ENCODE peak calls at places on chromosomes 12 and 14, in six cellular contexts. One of them, this sample, is unnamed. For H3K36me3, the result is how much of the 10 kb centered on the place peaks cover.

GRCh38 chr14:74756326-74756725 is 6.8 kb upstream of the YLPM1 start:
- DNase-seq in MM.1S: no peak
- DNase-seq in tibial artery: no peak
- DNase-seq in upper lobe of right lung: no peak
- DNase-seq in lung: no peak
- DNase-seq in effector memory CD4-positive, alpha-beta T cell: no peak
- DNase-seq in this sample: no peak

GRCh38 chr12:119916111-119916510 is 39.0 kb upstream of the CIT start:
- DNase-seq in MM.1S: no peak
- DNase-seq in tibial artery: no peak
- DNase-seq in upper lobe of right lung: no peak
- DNase-seq in lung: no peak
- DNase-seq in effector memory CD4-positive, alpha-beta T cell: no peak
- DNase-seq in this sample: no peak

GRCh38 chr14:51297066-51297465 is 57.0 kb downstream of the TMX1 start:
- DNase-seq in MM.1S: no peak
- DNase-seq in tibial artery: no peak
- DNase-seq in upper lobe of right lung: no peak
- DNase-seq in lung: no peak
- DNase-seq in effector memory CD4-positive, alpha-beta T cell: no peak
- DNase-seq in this sample: no peak

GRCh38 chr14:85482549-85482948 is 47.4 kb upstream of the FLRT2 start:
- DNase-seq in MM.1S: no peak
- DNase-seq in tibial artery: no peak
- DNase-seq in upper lobe of right lung: no peak
- DNase-seq in lung: no peak
- DNase-seq in effector memory CD4-positive, alpha-beta T cell: no peak
- DNase-seq in this sample: no peak

GRCh38 chr14:38079886-38080285 is 127.8 kb upstream of the SSTR1 start:
- DNase-seq in MM.1S: no peak
- DNase-seq in tibial artery: no peak
- DNase-seq in upper lobe of right lung: no peak
- DNase-seq in lung: no peak
- DNase-seq in effector memory CD4-positive, alpha-beta T cell: no peak
- DNase-seq in this sample: no peak

GRCh38 chr14:38731962-38732361 is 371.1 kb downstream of the SEC23A start:
- DNase-seq in MM.1S: no peak
- DNase-seq in tibial artery: no peak
- DNase-seq in upper lobe of right lung: no peak
- DNase-seq in lung: no peak
- DNase-seq in effector memory CD4-positive, alpha-beta T cell: no peak
- DNase-seq in this sample: no peak

GRCh38 chr14:65356327-65356836 is 56.1 kb upstream of the FUT8 start:
- DNase-seq in MM.1S: peak
- DNase-seq in tibial artery: no peak
- DNase-seq in upper lobe of right lung: no peak
- DNase-seq in lung: no peak
- DNase-seq in effector memory CD4-positive, alpha-beta T cell: no peak
- DNase-seq in this sample: no peak

GRCh38 chr12:110100315-110100970 is 23.7 kb upstream of the IFT81 start:
- DNase-seq in MM.1S: peak
- DNase-seq in tibial artery: peak
- DNase-seq in upper lobe of right lung: no peak
- DNase-seq in lung: peak
- DNase-seq in effector memory CD4-positive, alpha-beta T cell: peak
- DNase-seq in this sample: no peak

GRCh38 chr12:76899522-76899921 is 20.7 kb upstream of the CSRP2 start:
- DNase-seq in MM.1S: no peak
- DNase-seq in tibial artery: no peak
- DNase-seq in upper lobe of right lung: no peak
- DNase-seq in lung: no peak
- DNase-seq in effector memory CD4-positive, alpha-beta T cell: no peak
- DNase-seq in this sample: no peak

GRCh38 chr12:75711276-75711675 is 199.9 kb upstream of the KRR1 start:
- DNase-seq in MM.1S: no peak
- DNase-seq in tibial artery: no peak
- DNase-seq in upper lobe of right lung: no peak
- DNase-seq in lung: no peak
- DNase-seq in effector memory CD4-positive, alpha-beta T cell: no peak
- DNase-seq in this sample: no peak

GRCh38 chr12:49776858-49777257 is 35.5 kb downstream of the TMBIM6 start:
- DNase-seq in MM.1S: no peak
- DNase-seq in tibial artery: no peak
- DNase-seq in upper lobe of right lung: no peak
- DNase-seq in lung: no peak
- DNase-seq in effector memory CD4-positive, alpha-beta T cell: no peak
- DNase-seq in this sample: no peak

GRCh38 chr14:60488175-60488574 is 2.3 kb upstream of the C14orf39 start:
- DNase-seq in MM.1S: no peak
- DNase-seq in tibial artery: no peak
- DNase-seq in upper lobe of right lung: no peak
- DNase-seq in lung: no peak
- DNase-seq in effector memory CD4-positive, alpha-beta T cell: no peak
- DNase-seq in this sample: no peak

GRCh38 chr14:89185919-89186849 is 230.8 kb downstream of the FOXN3 start:
- DNase-seq in MM.1S: no peak
- DNase-seq in tibial artery: no peak
- DNase-seq in upper lobe of right lung: no peak
- DNase-seq in lung: no peak
- DNase-seq in effector memory CD4-positive, alpha-beta T cell: no peak
- DNase-seq in this sample: no peak

GRCh38 chr14:98959958-98960616 is 311.9 kb downstream of the BCL11B start:
- DNase-seq in MM.1S: no peak
- DNase-seq in tibial artery: no peak
- DNase-seq in upper lobe of right lung: no peak
- DNase-seq in lung: no peak
- DNase-seq in effector memory CD4-positive, alpha-beta T cell: no peak
- DNase-seq in this sample: no peak

GRCh38 chr12:120971299-120972180 is 6.8 kb upstream of the HNF1A start:
- DNase-seq in MM.1S: peak
- DNase-seq in tibial artery: no peak
- DNase-seq in upper lobe of right lung: no peak
- DNase-seq in lung: no peak
- DNase-seq in effector memory CD4-positive, alpha-beta T cell: no peak
- DNase-seq in this sample: no peak

GRCh38 chr12:44748950-44749468 is 127.1 kb downstream of the NELL2 start:
- DNase-seq in MM.1S: no peak
- DNase-seq in tibial artery: no peak
- DNase-seq in upper lobe of right lung: no peak
- DNase-seq in lung: no peak
- DNase-seq in effector memory CD4-positive, alpha-beta T cell: no peak
- DNase-seq in this sample: no peak

GRCh38 chr12:106956048-106956935 is 585 bp downstream of the TMEM263 start:
- DNase-seq in MM.1S: peak
- DNase-seq in tibial artery: peak
- DNase-seq in upper lobe of right lung: peak
- DNase-seq in lung: peak
- DNase-seq in effector memory CD4-positive, alpha-beta T cell: peak
- DNase-seq in this sample: no peak

GRCh38 chr14:91654836-91655235 is 77.0 kb downstream of the CATSPERB start:
- DNase-seq in MM.1S: no peak
- DNase-seq in tibial artery: no peak
- DNase-seq in upper lobe of right lung: no peak
- DNase-seq in lung: no peak
- DNase-seq in effector memory CD4-positive, alpha-beta T cell: no peak
- DNase-seq in this sample: no peak

GRCh38 chr12:20555771-20556170 is 139.4 kb upstream of the SLCO1C1 start:
- DNase-seq in MM.1S: no peak
- DNase-seq in tibial artery: no peak
- DNase-seq in upper lobe of right lung: no peak
- DNase-seq in lung: no peak
- DNase-seq in effector memory CD4-positive, alpha-beta T cell: no peak
- DNase-seq in this sample: no peak

GRCh38 chr14:73283592-73284379 is 46.5 kb downstream of the PAPLN start:
- DNase-seq in MM.1S: no peak
- DNase-seq in tibial artery: no peak
- DNase-seq in upper lobe of right lung: no peak
- DNase-seq in lung: no peak
- DNase-seq in effector memory CD4-positive, alpha-beta T cell: no peak
- DNase-seq in this sample: no peak

GRCh38 chr14:59481407-59482119 is 2.6 kb downstream of the L3HYPDH start:
- DNase-seq in MM.1S: no peak
- DNase-seq in tibial artery: no peak
- DNase-seq in upper lobe of right lung: no peak
- DNase-seq in lung: no peak
- DNase-seq in effector memory CD4-positive, alpha-beta T cell: no peak
- DNase-seq in this sample: no peak

GRCh38 chr12:88188180-88188579 is 46.1 kb downstream of the TMTC3 start:
- DNase-seq in MM.1S: no peak
- DNase-seq in tibial artery: no peak
- DNase-seq in upper lobe of right lung: no peak
- DNase-seq in lung: no peak
- DNase-seq in effector memory CD4-positive, alpha-beta T cell: no peak
- DNase-seq in this sample: no peak

GRCh38 chr12:69415471-69416275 is 54.5 kb upstream of the FRS2 start:
- DNase-seq in MM.1S: peak
- DNase-seq in tibial artery: peak
- DNase-seq in upper lobe of right lung: no peak
- DNase-seq in lung: peak
- DNase-seq in effector memory CD4-positive, alpha-beta T cell: no peak
- DNase-seq in this sample: no peak

GRCh38 chr14:75609606-75610476 is 31.4 kb downstream of the FLVCR2 start:
- DNase-seq in MM.1S: no peak
- DNase-seq in tibial artery: no peak
- DNase-seq in upper lobe of right lung: no peak
- DNase-seq in lung: no peak
- DNase-seq in effector memory CD4-positive, alpha-beta T cell: no peak
- DNase-seq in this sample: no peak

GRCh38 chr14:105466491-105467248 is 8.0 kb upstream of the CRIP2 start:
- DNase-seq in MM.1S: no peak
- DNase-seq in tibial artery: no peak
- DNase-seq in upper lobe of right lung: no peak
- DNase-seq in lung: no peak
- DNase-seq in effector memory CD4-positive, alpha-beta T cell: no peak
- DNase-seq in this sample: no peak
- H3K36me3 ChIP-seq in MM.1S: under half
- H3K36me3 ChIP-seq in tibial artery: half or more
- H3K36me3 ChIP-seq in upper lobe of right lung: under half
- H3K36me3 ChIP-seq in lung: half or more
- H3K36me3 ChIP-seq in effector memory CD4-positive, alpha-beta T cell: under half
- H3K36me3 ChIP-seq in this sample: under half

GRCh38 chr12:104991565-104992128 is 5.5 kb downstream of the NOPCHAP1 start:
- DNase-seq in MM.1S: peak
- DNase-seq in tibial artery: no peak
- DNase-seq in upper lobe of right lung: no peak
- DNase-seq in lung: no peak
- DNase-seq in effector memory CD4-positive, alpha-beta T cell: no peak
- DNase-seq in this sample: no peak
- H3K36me3 ChIP-seq in MM.1S: under half
- H3K36me3 ChIP-seq in tibial artery: half or more
- H3K36me3 ChIP-seq in upper lobe of right lung: half or more
- H3K36me3 ChIP-seq in lung: under half
- H3K36me3 ChIP-seq in effector memory CD4-positive, alpha-beta T cell: under half
- H3K36me3 ChIP-seq in this sample: half or more

GRCh38 chr12:7259060-7259459 is 44.8 kb upstream of the ACSM4 start:
- DNase-seq in MM.1S: no peak
- DNase-seq in tibial artery: no peak
- DNase-seq in upper lobe of right lung: no peak
- DNase-seq in lung: no peak
- DNase-seq in effector memory CD4-positive, alpha-beta T cell: no peak
- DNase-seq in this sample: no peak
- H3K36me3 ChIP-seq in MM.1S: under half
- H3K36me3 ChIP-seq in tibial artery: under half
- H3K36me3 ChIP-seq in upper lobe of right lung: under half
- H3K36me3 ChIP-seq in lung: under half
- H3K36me3 ChIP-seq in effector memory CD4-positive, alpha-beta T cell: under half
- H3K36me3 ChIP-seq in this sample: under half

DNA sequence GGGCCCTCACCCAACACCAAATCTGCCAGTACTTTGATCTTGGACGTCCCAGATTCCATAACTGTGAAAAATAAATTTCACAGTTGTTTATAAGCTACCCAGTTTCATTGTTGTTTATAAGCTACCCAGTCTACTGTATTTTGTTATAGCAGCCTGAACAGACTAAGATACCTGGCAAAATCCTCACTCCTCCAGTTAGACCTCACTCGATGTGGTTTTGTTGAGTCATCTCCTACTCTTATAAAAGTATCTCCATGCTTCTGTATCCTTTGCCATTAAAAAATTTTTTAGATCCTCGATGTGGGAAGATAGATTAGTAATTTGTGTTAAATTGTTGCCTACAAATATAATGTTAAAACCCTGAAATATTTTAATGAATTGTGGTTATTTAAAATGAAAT is 16.0 kb downstream of the TXNDC16 start:
- DNase-seq in MM.1S: no peak
- DNase-seq in tibial artery: no peak
- DNase-seq in upper lobe of right lung: no peak
- DNase-seq in lung: no peak
- DNase-seq in effector memory CD4-positive, alpha-beta T cell: no peak
- DNase-seq in this sample: no peak
- H3K36me3 ChIP-seq in MM.1S: under half
- H3K36me3 ChIP-seq in tibial artery: under half
- H3K36me3 ChIP-seq in upper lobe of right lung: under half
- H3K36me3 ChIP-seq in lung: under half
- H3K36me3 ChIP-seq in effector memory CD4-positive, alpha-beta T cell: under half
- H3K36me3 ChIP-seq in this sample: under half

DNA sequence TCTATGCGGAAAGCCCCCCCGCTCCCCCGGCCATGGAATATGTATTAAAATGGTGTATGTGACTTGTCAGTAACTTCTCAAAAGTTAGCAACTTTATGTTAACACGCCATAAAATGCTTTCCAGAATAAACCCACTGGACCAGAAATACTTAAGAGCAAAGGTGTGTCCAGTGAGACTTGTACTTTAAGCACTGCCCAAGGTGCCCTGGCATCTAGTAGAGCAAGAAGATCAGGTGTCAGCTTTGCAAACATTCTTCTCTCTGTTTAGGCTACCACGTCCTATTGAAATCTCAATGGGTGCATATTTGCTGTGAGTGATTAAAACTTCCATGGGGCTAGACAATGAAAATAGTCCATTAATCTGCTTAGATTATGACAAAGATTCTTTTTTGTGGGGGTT is 201.2 kb downstream of the ESR2 start:
- DNase-seq in MM.1S: no peak
- DNase-seq in tibial artery: no peak
- DNase-seq in upper lobe of right lung: no peak
- DNase-seq in lung: no peak
- DNase-seq in effector memory CD4-positive, alpha-beta T cell: no peak
- DNase-seq in this sample: no peak
- H3K36me3 ChIP-seq in MM.1S: under half
- H3K36me3 ChIP-seq in tibial artery: half or more
- H3K36me3 ChIP-seq in upper lobe of right lung: under half
- H3K36me3 ChIP-seq in lung: under half
- H3K36me3 ChIP-seq in effector memory CD4-positive, alpha-beta T cell: half or more
- H3K36me3 ChIP-seq in this sample: under half

DNA sequence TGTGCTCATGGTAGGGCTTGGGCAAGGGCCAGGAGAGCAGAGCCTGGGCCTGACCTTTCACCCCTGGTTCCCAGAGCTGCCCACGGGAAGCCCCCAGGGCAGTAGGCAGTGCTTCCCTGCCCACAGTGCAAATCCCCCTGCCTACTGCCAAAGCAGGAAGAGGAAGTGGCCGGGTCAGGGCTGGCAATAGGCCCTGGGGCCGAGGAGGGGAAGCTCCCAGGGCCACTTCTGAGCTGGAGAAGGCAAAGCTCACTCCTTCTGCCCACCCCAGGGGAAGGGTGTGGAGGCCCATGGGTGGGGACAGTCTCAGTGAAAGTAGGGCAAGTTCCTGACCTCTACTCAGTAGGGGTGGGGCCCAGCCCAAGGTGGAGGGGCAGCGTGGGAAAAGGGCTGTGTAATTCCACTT is 5.4 kb upstream of the NR4A1 start:
- DNase-seq in MM.1S: no peak
- DNase-seq in tibial artery: no peak
- DNase-seq in upper lobe of right lung: peak
- DNase-seq in lung: no peak
- DNase-seq in effector memory CD4-positive, alpha-beta T cell: no peak
- DNase-seq in this sample: no peak
- H3K36me3 ChIP-seq in MM.1S: under half
- H3K36me3 ChIP-seq in tibial artery: under half
- H3K36me3 ChIP-seq in upper lobe of right lung: under half
- H3K36me3 ChIP-seq in lung: under half
- H3K36me3 ChIP-seq in effector memory CD4-positive, alpha-beta T cell: under half
- H3K36me3 ChIP-seq in this sample: under half

GRCh38 chr12:131024026-131024425 is 70.3 kb downstream of the ADGRD1 start:
- DNase-seq in MM.1S: no peak
- DNase-seq in tibial artery: no peak
- DNase-seq in upper lobe of right lung: no peak
- DNase-seq in lung: no peak
- DNase-seq in effector memory CD4-positive, alpha-beta T cell: no peak
- DNase-seq in this sample: no peak
- H3K36me3 ChIP-seq in MM.1S: under half
- H3K36me3 ChIP-seq in tibial artery: under half
- H3K36me3 ChIP-seq in upper lobe of right lung: under half
- H3K36me3 ChIP-seq in lung: under half
- H3K36me3 ChIP-seq in effector memory CD4-positive, alpha-beta T cell: under half
- H3K36me3 ChIP-seq in this sample: under half